ENCODE peak calls at places on chromosomes 2 and 18, in nine cellular contexts. O is effector memory CD8-positive, alpha-beta T cell; T is SIG-M5; Q is H54; H is ELR; V is HEK293T; I is astrocyte; A is Daoy; Y is fibroblast of mammary gland. B is an unnamed sample.

GRCh38 chr2:145644820-145645302 is 1124.9 kb upstream of the ZEB2 start:
- DNase-seq in I (no peak), H (no peak), V (no peak), T (no peak), Q (no peak), O (no peak), Y (peak; percentile 3), A (peak; percentile 7), B (peak; percentile 14)

GRCh38 chr2:191795711-191796110 is 51.2 kb downstream of the CAVIN2 start:
- DNase-seq in Y (peak; percentile 85), T (no peak), Q (no peak), H (no peak), V (no peak), A (no peak), I (no peak), O (no peak), B (no peak)

GRCh38 chr2:119584469-119584868 is 40.2 kb downstream of the CFAP221 start:
- DNase-seq in O (no peak), H (no peak), A (no peak), Y (no peak), T (no peak), I (no peak), Q (no peak), V (no peak), B (no peak)

GRCh38 chr2:144936442-144936841 is 416.5 kb upstream of the ZEB2 start:
- DNase-seq in T (no peak), H (no peak), A (no peak), O (no peak), Q (no peak), V (no peak), Y (peak; percentile 68), I (no peak), B (no peak)

GRCh38 chr2:84749442-84749841 is 131.4 kb downstream of the TRABD2A start:
- DNase-seq in V (no peak), Q (no peak), Y (no peak), A (no peak), O (no peak), I (no peak), H (peak; percentile 20), T (no peak), B (no peak)

GRCh38 chr2:41998789-41999470 is 48.9 kb upstream of the PKDCC start:
- DNase-seq in I (no peak), H (no peak), T (no peak), Y (peak; percentile 42), Q (no peak), O (no peak), V (no peak), A (no peak), B (no peak)

GRCh38 chr18:7839548-7839947 is 272.4 kb downstream of the PTPRM start:
- DNase-seq in H (no peak), V (no peak), Q (no peak), T (no peak), A (no peak), O (no peak), Y (no peak), I (no peak), B (no peak)

GRCh38 chr2:158501301-158501700 is 44.5 kb downstream of the PKP4 start:
- DNase-seq in V (no peak), H (no peak), A (no peak), O (no peak), Y (no peak), T (no peak), Q (no peak), I (no peak), B (no peak)

GRCh38 chr2:237877576-237878307 is 18.3 kb downstream of the RAMP1 start:
- DNase-seq in I (no peak), T (no peak), H (no peak), Y (no peak), V (no peak), O (no peak), A (no peak), Q (no peak), B (no peak)

GRCh38 chr2:74902281-74902860 is 56.1 kb upstream of the POLE4 start:
- DNase-seq in Q (no peak), I (no peak), T (no peak), A (no peak), Y (no peak), V (no peak), O (no peak), H (no peak), B (no peak)

GRCh38 chr2:11716689-11717321 is 29.6 kb upstream of the LPIN1 start:
- DNase-seq in I (no peak), Q (no peak), T (no peak), A (no peak), O (no peak), V (no peak), H (no peak), Y (peak; percentile 76), B (no peak)

GRCh38 chr2:40554665-40555294 is 102.9 kb upstream of the SLC8A1 start:
- DNase-seq in Q (peak; percentile 6), T (no peak), O (no peak), Y (peak; percentile 68), I (peak; percentile 17), V (peak; percentile 48), H (peak; percentile 64), A (peak; percentile 64), B (peak; percentile 32)

GRCh38 chr2:224041554-224041953 is 2.5 kb upstream of the SERPINE2 start:
- DNase-seq in Q (no peak), A (no peak), H (no peak), Y (no peak), T (no peak), I (no peak), O (no peak), V (no peak), B (no peak)

GRCh38 chr2:86296947-86297346 is 40.5 kb downstream of the REEP1 start:
- DNase-seq in V (no peak), Y (no peak), H (no peak), Q (no peak), T (no peak), A (no peak), O (no peak), I (no peak), B (no peak)

GRCh38 chr2:112048887-112049286 is 6.2 kb upstream of the TMEM87B start:
- DNase-seq in T (no peak), O (peak; percentile 18), I (peak; percentile 32), A (peak; percentile 44), Y (peak; percentile 76), V (peak; percentile 27), Q (peak; percentile 9), H (peak; percentile 75), B (peak; percentile 60)